ENCODE peak calls at places on chromosome 14, in six cellular contexts. One of them, this sample, is unnamed.

GRCh38 chr14:74988131-74988530 is 14.6 kb upstream of the EIF2B2 start:
- DNase-seq in NCI-H1092 treated with DMSO at 0.1 percent for 48 hours: no peak
- DNase-seq in iPS-NIHi11: no peak
- DNase-seq in COR-L47: no peak
- DNase-seq in GM23338: no peak
- DNase-seq in progenitor cell of endocrine pancreas: no peak
- DNase-seq in this sample: no peak

GRCh38 chr14:90140298-90140955 is 78.6 kb downstream of the KCNK13 start:
- DNase-seq in NCI-H1092 treated with DMSO at 0.1 percent for 48 hours: no peak
- DNase-seq in iPS-NIHi11: peak; percentile 33
- DNase-seq in COR-L47: no peak
- DNase-seq in GM23338: peak; percentile 11
- DNase-seq in progenitor cell of endocrine pancreas: no peak
- DNase-seq in this sample: no peak

GRCh38 chr14:79150226-79150625 is 980.1 kb downstream of the NRXN3 start:
- DNase-seq in NCI-H1092 treated with DMSO at 0.1 percent for 48 hours: no peak
- DNase-seq in iPS-NIHi11: no peak
- DNase-seq in COR-L47: no peak
- DNase-seq in GM23338: no peak
- DNase-seq in progenitor cell of endocrine pancreas: no peak
- DNase-seq in this sample: no peak

GRCh38 chr14:104977008-104977680 is 1.0 kb downstream of the AHNAK2 start:
- DNase-seq in NCI-H1092 treated with DMSO at 0.1 percent for 48 hours: no peak
- DNase-seq in iPS-NIHi11: no peak
- DNase-seq in COR-L47: no peak
- DNase-seq in GM23338: no peak
- DNase-seq in progenitor cell of endocrine pancreas: no peak
- DNase-seq in this sample: no peak

GRCh38 chr14:75689012-75689411 is 28.0 kb downstream of the TTLL5 start:
- DNase-seq in NCI-H1092 treated with DMSO at 0.1 percent for 48 hours: no peak
- DNase-seq in iPS-NIHi11: no peak
- DNase-seq in COR-L47: no peak
- DNase-seq in GM23338: no peak
- DNase-seq in progenitor cell of endocrine pancreas: no peak
- DNase-seq in this sample: peak; percentile 36

GRCh38 chr14:24113801-24114535 is 609 bp upstream of the DCAF11 start:
- DNase-seq in NCI-H1092 treated with DMSO at 0.1 percent for 48 hours: peak; percentile 97
- DNase-seq in iPS-NIHi11: peak; percentile 79
- DNase-seq in COR-L47: peak; percentile 78
- DNase-seq in GM23338: peak; percentile 95
- DNase-seq in progenitor cell of endocrine pancreas: peak; percentile 68
- DNase-seq in this sample: peak; percentile 53

GRCh38 chr14:76773188-76773885 is 12.1 kb downstream of the VASH1 start:
- DNase-seq in NCI-H1092 treated with DMSO at 0.1 percent for 48 hours: no peak
- DNase-seq in iPS-NIHi11: no peak
- DNase-seq in COR-L47: no peak
- DNase-seq in GM23338: no peak
- DNase-seq in progenitor cell of endocrine pancreas: no peak
- DNase-seq in this sample: peak; percentile 47

GRCh38 chr14:55274760-55275159 is 3.5 kb downstream of the FBXO34 start:
- DNase-seq in NCI-H1092 treated with DMSO at 0.1 percent for 48 hours: no peak
- DNase-seq in iPS-NIHi11: no peak
- DNase-seq in COR-L47: no peak
- DNase-seq in GM23338: no peak
- DNase-seq in progenitor cell of endocrine pancreas: no peak
- DNase-seq in this sample: no peak

GRCh38 chr14:92914087-92914656 is 8.8 kb upstream of the CHGA start:
- DNase-seq in NCI-H1092 treated with DMSO at 0.1 percent for 48 hours: no peak
- DNase-seq in iPS-NIHi11: peak; percentile 80
- DNase-seq in COR-L47: no peak
- DNase-seq in GM23338: peak; percentile 87
- DNase-seq in progenitor cell of endocrine pancreas: peak; percentile 60
- DNase-seq in this sample: no peak

GRCh38 chr14:92240658-92241057 is 82.3 kb upstream of the SLC24A4 start:
- DNase-seq in NCI-H1092 treated with DMSO at 0.1 percent for 48 hours: no peak
- DNase-seq in iPS-NIHi11: no peak
- DNase-seq in COR-L47: no peak
- DNase-seq in GM23338: no peak
- DNase-seq in progenitor cell of endocrine pancreas: no peak
- DNase-seq in this sample: no peak

GRCh38 chr14:30395065-30395464 is 163.9 kb upstream of the G2E3 start:
- DNase-seq in NCI-H1092 treated with DMSO at 0.1 percent for 48 hours: no peak
- DNase-seq in iPS-NIHi11: no peak
- DNase-seq in COR-L47: no peak
- DNase-seq in GM23338: no peak
- DNase-seq in progenitor cell of endocrine pancreas: no peak
- DNase-seq in this sample: no peak

GRCh38 chr14:68619805-68620574 is 172.9 kb downstream of the ZFP36L1 start:
- DNase-seq in NCI-H1092 treated with DMSO at 0.1 percent for 48 hours: no peak
- DNase-seq in iPS-NIHi11: no peak
- DNase-seq in COR-L47: no peak
- DNase-seq in GM23338: no peak
- DNase-seq in progenitor cell of endocrine pancreas: no peak
- DNase-seq in this sample: no peak

GRCh38 chr14:104105822-104106470 is 20.4 kb downstream of the ASPG start:
- DNase-seq in NCI-H1092 treated with DMSO at 0.1 percent for 48 hours: no peak
- DNase-seq in iPS-NIHi11: no peak
- DNase-seq in COR-L47: no peak
- DNase-seq in GM23338: no peak
- DNase-seq in progenitor cell of endocrine pancreas: no peak
- DNase-seq in this sample: no peak

GRCh38 chr14:90760591-90761316 is 55.5 kb downstream of the TTC7B start:
- DNase-seq in NCI-H1092 treated with DMSO at 0.1 percent for 48 hours: peak; percentile 7
- DNase-seq in iPS-NIHi11: peak; percentile 66
- DNase-seq in COR-L47: peak; percentile 10
- DNase-seq in GM23338: peak; percentile 84
- DNase-seq in progenitor cell of endocrine pancreas: no peak
- DNase-seq in this sample: no peak

GRCh38 chr14:66746316-66747006 is 238.5 kb downstream of the GPHN start:
- DNase-seq in NCI-H1092 treated with DMSO at 0.1 percent for 48 hours: no peak
- DNase-seq in iPS-NIHi11: peak; percentile 28
- DNase-seq in COR-L47: peak; percentile 10
- DNase-seq in GM23338: peak; percentile 57
- DNase-seq in progenitor cell of endocrine pancreas: no peak
- DNase-seq in this sample: peak; percentile 3

GRCh38 chr14:67911506-67911905 is 91.9 kb downstream of the RAD51B start:
- DNase-seq in NCI-H1092 treated with DMSO at 0.1 percent for 48 hours: no peak
- DNase-seq in iPS-NIHi11: no peak
- DNase-seq in COR-L47: no peak
- DNase-seq in GM23338: no peak
- DNase-seq in progenitor cell of endocrine pancreas: no peak
- DNase-seq in this sample: no peak

GRCh38 chr14:88321692-88322504 is 1.2 kb downstream of the KCNK10 start:
- DNase-seq in NCI-H1092 treated with DMSO at 0.1 percent for 48 hours: no peak
- DNase-seq in iPS-NIHi11: peak; percentile 14
- DNase-seq in COR-L47: no peak
- DNase-seq in GM23338: peak; percentile 21
- DNase-seq in progenitor cell of endocrine pancreas: no peak
- DNase-seq in this sample: no peak

GRCh38 chr14:69285661-69286255 is 25.8 kb downstream of the GALNT16 start:
- DNase-seq in NCI-H1092 treated with DMSO at 0.1 percent for 48 hours: no peak
- DNase-seq in iPS-NIHi11: no peak
- DNase-seq in COR-L47: no peak
- DNase-seq in GM23338: no peak
- DNase-seq in progenitor cell of endocrine pancreas: no peak
- DNase-seq in this sample: no peak

GRCh38 chr14:100901391-100902183 is 1.9 kb downstream of the RTL1 start:
- DNase-seq in NCI-H1092 treated with DMSO at 0.1 percent for 48 hours: no peak
- DNase-seq in iPS-NIHi11: no peak
- DNase-seq in COR-L47: no peak
- DNase-seq in GM23338: no peak
- DNase-seq in progenitor cell of endocrine pancreas: no peak
- DNase-seq in this sample: no peak

GRCh38 chr14:95217391-95217900 is 60.1 kb upstream of the DICER1 start:
- DNase-seq in NCI-H1092 treated with DMSO at 0.1 percent for 48 hours: no peak
- DNase-seq in iPS-NIHi11: no peak
- DNase-seq in COR-L47: no peak
- DNase-seq in GM23338: no peak
- DNase-seq in progenitor cell of endocrine pancreas: no peak
- DNase-seq in this sample: no peak

GRCh38 chr14:106530423-106531107 is 1004.2 kb downstream of the TMEM121 start:
- DNase-seq in NCI-H1092 treated with DMSO at 0.1 percent for 48 hours: no peak
- DNase-seq in iPS-NIHi11: no peak
- DNase-seq in COR-L47: no peak
- DNase-seq in GM23338: peak; percentile 15
- DNase-seq in progenitor cell of endocrine pancreas: no peak
- DNase-seq in this sample: no peak

GRCh38 chr14:31819281-31819680 is 257.8 kb upstream of the ARHGAP5 start:
- DNase-seq in NCI-H1092 treated with DMSO at 0.1 percent for 48 hours: no peak
- DNase-seq in iPS-NIHi11: no peak
- DNase-seq in COR-L47: no peak
- DNase-seq in GM23338: no peak
- DNase-seq in progenitor cell of endocrine pancreas: no peak
- DNase-seq in this sample: no peak

GRCh38 chr14:104885973-104886689 is 21.1 kb downstream of the CEP170B start:
- DNase-seq in NCI-H1092 treated with DMSO at 0.1 percent for 48 hours: no peak
- DNase-seq in iPS-NIHi11: peak; percentile 29
- DNase-seq in COR-L47: no peak
- DNase-seq in GM23338: no peak
- DNase-seq in progenitor cell of endocrine pancreas: no peak
- DNase-seq in this sample: no peak

GRCh38 chr14:39351708-39352107 is 80.5 kb downstream of the FBXO33 start:
- DNase-seq in NCI-H1092 treated with DMSO at 0.1 percent for 48 hours: no peak
- DNase-seq in iPS-NIHi11: no peak
- DNase-seq in COR-L47: no peak
- DNase-seq in GM23338: no peak
- DNase-seq in progenitor cell of endocrine pancreas: no peak
- DNase-seq in this sample: no peak

GRCh38 chr14:29927596-29928341 is at the start of gene PRKD1:
- DNase-seq in NCI-H1092 treated with DMSO at 0.1 percent for 48 hours: peak; percentile 70
- DNase-seq in iPS-NIHi11: peak; percentile 87
- DNase-seq in COR-L47: peak; percentile 58
- DNase-seq in GM23338: peak; percentile 73
- DNase-seq in progenitor cell of endocrine pancreas: peak; percentile 63
- DNase-seq in this sample: peak; percentile 28

GRCh38 chr14:71588576-71589215 is 343.5 kb upstream of the RGS6 start:
- DNase-seq in NCI-H1092 treated with DMSO at 0.1 percent for 48 hours: no peak
- DNase-seq in iPS-NIHi11: no peak
- DNase-seq in COR-L47: no peak
- DNase-seq in GM23338: no peak
- DNase-seq in progenitor cell of endocrine pancreas: no peak
- DNase-seq in this sample: no peak

GRCh38 chr14:64095620-64096019 is 198.6 kb downstream of the ESR2 start:
- DNase-seq in NCI-H1092 treated with DMSO at 0.1 percent for 48 hours: no peak
- DNase-seq in iPS-NIHi11: no peak
- DNase-seq in COR-L47: no peak
- DNase-seq in GM23338: no peak
- DNase-seq in progenitor cell of endocrine pancreas: no peak
- DNase-seq in this sample: no peak

GRCh38 chr14:51582437-51582836 is 69.3 kb upstream of the FRMD6 start:
- DNase-seq in NCI-H1092 treated with DMSO at 0.1 percent for 48 hours: no peak
- DNase-seq in iPS-NIHi11: no peak
- DNase-seq in COR-L47: no peak
- DNase-seq in GM23338: no peak
- DNase-seq in progenitor cell of endocrine pancreas: no peak
- DNase-seq in this sample: no peak

GRCh38 chr14:92352158-92352985 is 29.4 kb downstream of the SLC24A4 start:
- DNase-seq in NCI-H1092 treated with DMSO at 0.1 percent for 48 hours: no peak
- DNase-seq in iPS-NIHi11: peak; percentile 63
- DNase-seq in COR-L47: peak; percentile 10
- DNase-seq in GM23338: peak; percentile 69
- DNase-seq in progenitor cell of endocrine pancreas: no peak
- DNase-seq in this sample: no peak

GRCh38 chr14:64704743-64705405 is 650 bp downstream of the PLEKHG3 start:
- DNase-seq in NCI-H1092 treated with DMSO at 0.1 percent for 48 hours: peak; percentile 68
- DNase-seq in iPS-NIHi11: no peak
- DNase-seq in COR-L47: peak; percentile 33
- DNase-seq in GM23338: no peak
- DNase-seq in progenitor cell of endocrine pancreas: peak; percentile 30
- DNase-seq in this sample: no peak

GRCh38 chr14:100839573-100840175 is 13.8 kb downstream of the MEG3 start:
- DNase-seq in NCI-H1092 treated with DMSO at 0.1 percent for 48 hours: no peak
- DNase-seq in iPS-NIHi11: no peak
- DNase-seq in COR-L47: no peak
- DNase-seq in GM23338: no peak
- DNase-seq in progenitor cell of endocrine pancreas: no peak
- DNase-seq in this sample: no peak

GRCh38 chr14:99534863-99535262 is 53.7 kb downstream of the CCNK start:
- DNase-seq in NCI-H1092 treated with DMSO at 0.1 percent for 48 hours: no peak
- DNase-seq in iPS-NIHi11: no peak
- DNase-seq in COR-L47: no peak
- DNase-seq in GM23338: no peak
- DNase-seq in progenitor cell of endocrine pancreas: no peak
- DNase-seq in this sample: no peak

GRCh38 chr14:22466520-22466919 is 122.5 kb downstream of the DAD1 start:
- DNase-seq in NCI-H1092 treated with DMSO at 0.1 percent for 48 hours: no peak
- DNase-seq in iPS-NIHi11: no peak
- DNase-seq in COR-L47: no peak
- DNase-seq in GM23338: no peak
- DNase-seq in progenitor cell of endocrine pancreas: no peak
- DNase-seq in this sample: no peak

GRCh38 chr14:91396959-91397815 is 20.4 kb downstream of the CCDC88C start:
- DNase-seq in NCI-H1092 treated with DMSO at 0.1 percent for 48 hours: peak; percentile 30
- DNase-seq in iPS-NIHi11: no peak
- DNase-seq in COR-L47: no peak
- DNase-seq in GM23338: peak; percentile 72
- DNase-seq in progenitor cell of endocrine pancreas: no peak
- DNase-seq in this sample: no peak

GRCh38 chr14:64841121-64841611 is 38.5 kb downstream of the SPTB start:
- DNase-seq in NCI-H1092 treated with DMSO at 0.1 percent for 48 hours: no peak
- DNase-seq in iPS-NIHi11: peak; percentile 71
- DNase-seq in COR-L47: no peak
- DNase-seq in GM23338: peak; percentile 79
- DNase-seq in progenitor cell of endocrine pancreas: no peak
- DNase-seq in this sample: peak; percentile 11

GRCh38 chr14:23482814-23483128 is 13.3 kb downstream of the NGDN start:
- DNase-seq in NCI-H1092 treated with DMSO at 0.1 percent for 48 hours: no peak
- DNase-seq in iPS-NIHi11: no peak
- DNase-seq in COR-L47: no peak
- DNase-seq in GM23338: no peak
- DNase-seq in progenitor cell of endocrine pancreas: no peak
- DNase-seq in this sample: no peak

This sample was measured in AG09319.